ENCODE peak calls at places on chromosomes 1 and 21, in four cellular contexts. Q, Z, G and C are unnamed samples.

GRCh38 chr21:41821756-41822431 is 55.0 kb upstream of the RIPK4 start:
- DNase-seq in Q (no peak), Z (no peak), G (no peak), C (no peak)

GRCh38 chr1:29760165-29760564 is 523.8 kb downstream of the PTPRU start:
- DNase-seq in Q (peak; percentile 0), Z (no peak), G (no peak), C (no peak)

GRCh38 chr1:22717038-22717758 is 6.6 kb downstream of the EPHB2 start:
- DNase-seq in Q (no peak), Z (no peak), G (no peak), C (no peak)

GRCh38 chr21:35423694-35424093 is 374.6 kb upstream of the RUNX1 start:
- DNase-seq in Q (no peak), Z (peak; percentile 21), G (peak; percentile 90), C (no peak)

GRCh38 chr1:204928671-204929486 is 58.2 kb downstream of the NFASC start:
- DNase-seq in Q (no peak), Z (no peak), G (no peak), C (no peak)

GRCh38 chr1:159803946-159804695 is 2.0 kb downstream of the FCRL6 start:
- DNase-seq in Q (no peak), Z (no peak), G (no peak), C (no peak)

GRCh38 chr1:168187180-168187579 is 8.4 kb downstream of the TIPRL start:
- DNase-seq in Q (no peak), Z (no peak), G (no peak), C (no peak)

GRCh38 chr1:45370575-45370974 is 30.3 kb upstream of the MUTYH start:
- DNase-seq in Q (no peak), Z (no peak), G (no peak), C (no peak)

GRCh38 chr1:170698301-170698700 is 34.4 kb downstream of the PRRX1 start:
- DNase-seq in Q (no peak), Z (no peak), G (no peak), C (no peak)

GRCh38 chr1:169890761-169891538 is 2.7 kb downstream of the SCYL3 start:
- DNase-seq in Q (no peak), Z (no peak), G (no peak), C (no peak)

GRCh38 chr1:90591970-90592356 is 125.1 kb downstream of the BARHL2 start:
- DNase-seq in Q (no peak), Z (no peak), G (no peak), C (no peak)

GRCh38 chr21:33026878-33027400 is 1.2 kb downstream of the OLIG2 start:
- DNase-seq in Q (no peak), Z (no peak), G (no peak), C (no peak)

GRCh38 chr1:41408691-41409090 is 47.5 kb downstream of the FOXO6 start:
- DNase-seq in Q (no peak), Z (no peak), G (no peak), C (no peak)

DNA sequence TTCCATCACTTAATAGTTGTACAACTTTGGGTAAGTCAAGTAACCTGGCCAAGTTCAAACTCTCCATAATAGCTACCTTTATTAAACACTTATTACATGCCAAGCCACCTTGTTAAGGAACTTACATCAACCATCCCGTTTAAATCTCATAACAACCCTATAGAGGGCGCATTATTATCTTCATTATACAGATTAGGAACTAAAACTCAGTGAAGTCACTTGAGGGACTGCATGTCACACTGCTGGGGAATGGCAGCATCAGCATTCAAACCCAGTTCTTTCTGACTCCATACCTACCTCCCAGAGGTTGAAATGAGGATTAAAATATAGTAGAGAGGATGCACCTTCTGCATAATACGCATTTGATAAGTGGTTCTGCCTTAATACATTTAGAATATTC is 47.1 kb upstream of the PLA2G2C start:
- DNase-seq in Q (no peak), Z (peak; percentile 28), G (peak; percentile 39), C (no peak)
- TF ChIP-seq CTCF in Q (peak; percentile 39), Z (peak; percentile 47), G (peak; percentile 49), C (peak; percentile 40)

GRCh38 chr1:15157524-15158399 is 4.2 kb downstream of the TMEM51 start:
- DNase-seq in Q (no peak), Z (no peak), G (no peak), C (no peak)
- H3K4me3 ChIP-seq in Q (no peak overlapping the region), Z (no peak overlapping the region), G (no peak overlapping the region), C (no peak overlapping the region)

GRCh38 chr1:153058154-153058553 is 842 bp upstream of the SPRR2A start:
- DNase-seq in Q (no peak), Z (no peak), G (no peak), C (no peak)
- TF ChIP-seq CTCF in Q (no peak), Z (no peak), G (no peak), C (no peak)

DNA sequence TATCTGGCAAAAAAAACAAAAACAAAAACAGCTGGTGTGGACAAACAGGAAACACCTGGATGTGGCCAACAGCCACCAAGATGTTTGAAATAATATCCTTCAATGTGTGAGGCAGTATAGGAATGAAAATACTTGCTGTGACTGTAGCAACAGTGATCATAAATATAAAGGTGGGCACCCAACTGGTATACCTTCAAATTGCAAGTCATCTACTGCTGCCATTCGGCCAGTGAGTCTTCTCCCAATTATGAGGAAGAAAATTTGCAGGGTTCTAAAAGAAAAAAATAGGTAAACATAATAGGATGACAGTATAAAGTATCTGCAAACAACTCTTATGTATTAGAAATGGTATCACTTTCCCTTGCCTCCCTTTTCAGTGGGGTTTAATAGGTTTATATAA is 881 bp downstream of the YIPF1 start:
- DNase-seq in Q (no peak), Z (no peak), G (no peak), C (no peak)
- H3K4me3 ChIP-seq in Q (peak overlapping the region; percentile 90), Z (peak overlapping the region; percentile 97), G (peak overlapping the region; percentile 96), C (peak overlapping the region; percentile 92)

GRCh38 chr1:178379807-178380206 is 117.0 kb downstream of the CLEC20A start:
- DNase-seq in Q (no peak), Z (no peak), G (no peak), C (no peak)
- TF ChIP-seq CTCF in Q (no peak), Z (peak; percentile 35), G (peak; percentile 27), C (peak; percentile 27)